ENCODE peak calls at places on chromosomes 13 and 19, in five cellular contexts. One of them, this sample, is unnamed.

GRCh38 chr19:1308718-1309117 is 23.0 kb downstream of the EFNA2 start:
- DNase-seq in IMR-90: no peak
- DNase-seq in A549: no peak
- DNase-seq in K562: peak
- DNase-seq in WTC11: no peak
- DNase-seq in this sample: no peak

GRCh38 chr19:46503848-46504453 is 8.3 kb upstream of the PNMA8B start:
- DNase-seq in IMR-90: no peak
- DNase-seq in A549: no peak
- DNase-seq in WTC11: no peak
- DNase-seq in K562: no peak
- DNase-seq in this sample: peak

GRCh38 chr19:6233827-6234511 is 45.8 kb downstream of the MLLT1 start:
- DNase-seq in IMR-90: no peak
- DNase-seq in K562: no peak
- DNase-seq in WTC11: no peak
- DNase-seq in A549: no peak
- DNase-seq in this sample: peak

GRCh38 chr13:52974711-52975110 is 53.9 kb upstream of the OLFM4 start:
- DNase-seq in A549: no peak
- DNase-seq in IMR-90: no peak
- DNase-seq in K562: no peak
- DNase-seq in WTC11: no peak
- DNase-seq in this sample: no peak

GRCh38 chr13:26698392-26699196 is 62.0 kb downstream of the GPR12 start:
- DNase-seq in K562: peak
- DNase-seq in A549: peak
- DNase-seq in IMR-90: peak
- DNase-seq in WTC11: peak
- DNase-seq in this sample: peak

GRCh38 chr13:111661776-111662175 is 341.3 kb downstream of the TEX29 start:
- DNase-seq in WTC11: no peak
- DNase-seq in A549: no peak
- DNase-seq in K562: no peak
- DNase-seq in IMR-90: no peak
- DNase-seq in this sample: no peak

GRCh38 chr13:94311893-94312292 is 167.6 kb downstream of the DCT start:
- DNase-seq in IMR-90: peak
- DNase-seq in WTC11: no peak
- DNase-seq in A549: no peak
- DNase-seq in K562: no peak
- DNase-seq in this sample: no peak

GRCh38 chr13:32659736-32660135 is 73.5 kb downstream of the PDS5B start:
- DNase-seq in A549: no peak
- DNase-seq in IMR-90: peak
- DNase-seq in WTC11: no peak
- DNase-seq in K562: no peak
- DNase-seq in this sample: no peak

GRCh38 chr19:47107953-47108746 is 5.4 kb downstream of the ZC3H4 start:
- DNase-seq in WTC11: no peak
- DNase-seq in IMR-90: peak
- DNase-seq in A549: no peak
- DNase-seq in K562: no peak
- DNase-seq in this sample: no peak

GRCh38 chr19:46351241-46352041 is 4.6 kb downstream of the PPP5C start:
- DNase-seq in A549: peak
- DNase-seq in IMR-90: peak
- DNase-seq in K562: no peak
- DNase-seq in WTC11: no peak
- DNase-seq in this sample: no peak

GRCh38 chr13:113646376-113646775 is 11.6 kb downstream of the ATP4B start:
- DNase-seq in A549: no peak
- DNase-seq in IMR-90: no peak
- DNase-seq in WTC11: no peak
- DNase-seq in K562: no peak
- DNase-seq in this sample: no peak

GRCh38 chr19:33419763-33420080 is 46.2 kb downstream of the CEBPG start:
- DNase-seq in WTC11: peak
- DNase-seq in IMR-90: no peak
- DNase-seq in K562: peak
- DNase-seq in A549: no peak
- DNase-seq in this sample: peak

GRCh38 chr19:16136185-16137067 is 7.1 kb upstream of the HSH2D start:
- DNase-seq in A549: no peak
- DNase-seq in WTC11: no peak
- DNase-seq in K562: no peak
- DNase-seq in IMR-90: no peak
- DNase-seq in this sample: no peak

GRCh38 chr13:26476111-26476743 is 81.3 kb upstream of the WASF3 start:
- DNase-seq in K562: no peak
- DNase-seq in A549: no peak
- DNase-seq in WTC11: peak
- DNase-seq in IMR-90: peak
- DNase-seq in this sample: no peak

GRCh38 chr13:75687145-75687763 is 51.1 kb downstream of the LMO7 start:
- DNase-seq in A549: peak
- DNase-seq in WTC11: no peak
- DNase-seq in K562: peak
- DNase-seq in IMR-90: peak
- DNase-seq in this sample: peak

GRCh38 chr19:8638078-8638619 is 7.7 kb downstream of the NFILZ start:
- DNase-seq in IMR-90: peak
- DNase-seq in WTC11: no peak
- DNase-seq in K562: no peak
- DNase-seq in A549: peak
- DNase-seq in this sample: no peak

GRCh38 chr13:22081430-22081829 is 410.6 kb downstream of the FGF9 start:
- DNase-seq in IMR-90: no peak
- DNase-seq in K562: no peak
- DNase-seq in WTC11: no peak
- DNase-seq in A549: no peak
- DNase-seq in this sample: no peak

GRCh38 chr13:112238436-112238995 is 137.6 kb upstream of the SPACA7 start:
- DNase-seq in WTC11: no peak
- DNase-seq in A549: no peak
- DNase-seq in K562: no peak
- DNase-seq in IMR-90: no peak
- DNase-seq in this sample: no peak

GRCh38 chr13:89057862-89058261 is 1386.7 kb downstream of the SLITRK5 start:
- DNase-seq in IMR-90: no peak
- DNase-seq in K562: no peak
- DNase-seq in WTC11: no peak
- DNase-seq in A549: no peak
- DNase-seq in this sample: no peak

GRCh38 chr13:110352735-110353134 is 45.7 kb downstream of the COL4A2 start:
- DNase-seq in WTC11: peak
- DNase-seq in IMR-90: no peak
- DNase-seq in A549: no peak
- DNase-seq in K562: peak
- DNase-seq in this sample: no peak

GRCh38 chr19:54207908-54208783 is 7.5 kb downstream of the RPS9 start:
- DNase-seq in WTC11: no peak
- DNase-seq in K562: peak
- DNase-seq in IMR-90: peak
- DNase-seq in A549: peak
- DNase-seq in this sample: no peak

GRCh38 chr13:80462567-80462966 is 121.6 kb upstream of the SPRY2 start:
- DNase-seq in WTC11: no peak
- DNase-seq in A549: no peak
- DNase-seq in K562: no peak
- DNase-seq in IMR-90: no peak
- DNase-seq in this sample: no peak

GRCh38 chr19:15643387-15643786 is 2.7 kb downstream of the CYP4F3 start:
- DNase-seq in WTC11: no peak
- DNase-seq in K562: no peak
- DNase-seq in A549: no peak
- DNase-seq in IMR-90: no peak
- DNase-seq in this sample: no peak

GRCh38 chr13:25923217-25924085 is 128.4 kb downstream of the SHISA2 start:
- DNase-seq in WTC11: no peak
- DNase-seq in IMR-90: no peak
- DNase-seq in A549: no peak
- DNase-seq in K562: no peak
- DNase-seq in this sample: no peak

GRCh38 chr13:30552567-30552966 is 65.2 kb upstream of the USPL1 start:
- DNase-seq in WTC11: no peak
- DNase-seq in K562: no peak
- DNase-seq in IMR-90: no peak
- DNase-seq in A549: no peak
- DNase-seq in this sample: no peak

GRCh38 chr13:41707192-41707858 is 250.0 kb downstream of the RGCC start:
- DNase-seq in WTC11: no peak
- DNase-seq in A549: no peak
- DNase-seq in IMR-90: no peak
- DNase-seq in K562: no peak
- DNase-seq in this sample: no peak

GRCh38 chr13:114107686-114108081 is 24.7 kb downstream of the RASA3 start:
- DNase-seq in IMR-90: peak
- DNase-seq in A549: no peak
- DNase-seq in K562: no peak
- DNase-seq in WTC11: peak
- DNase-seq in this sample: peak

GRCh38 chr19:33621811-33622504 is at the start of gene CHST8:
- DNase-seq in K562: peak
- DNase-seq in IMR-90: no peak
- DNase-seq in WTC11: peak
- DNase-seq in A549: no peak
- DNase-seq in this sample: peak

GRCh38 chr13:52428295-52428694 is 22.1 kb downstream of the VPS36 start:
- DNase-seq in K562: no peak
- DNase-seq in IMR-90: peak
- DNase-seq in WTC11: no peak
- DNase-seq in A549: peak
- DNase-seq in this sample: peak

GRCh38 chr13:41137241-41137640 is 4.6 kb upstream of the KBTBD6 start:
- DNase-seq in WTC11: no peak
- DNase-seq in IMR-90: peak
- DNase-seq in A549: no peak
- DNase-seq in K562: no peak
- DNase-seq in this sample: no peak

GRCh38 chr19:18682807-18683108 is 722 bp upstream of the CRTC1 start:
- DNase-seq in IMR-90: no peak
- DNase-seq in K562: no peak
- DNase-seq in A549: no peak
- DNase-seq in WTC11: no peak
- DNase-seq in this sample: no peak

GRCh38 chr19:35713904-35714440 is 3.8 kb upstream of the KMT2B start:
- DNase-seq in K562: no peak
- DNase-seq in WTC11: no peak
- DNase-seq in A549: no peak
- DNase-seq in IMR-90: no peak
- DNase-seq in this sample: no peak

GRCh38 chr19:38375748-38376147 is 1.4 kb downstream of the PSMD8 start:
- DNase-seq in WTC11: no peak
- DNase-seq in IMR-90: peak
- DNase-seq in K562: no peak
- DNase-seq in A549: no peak
- DNase-seq in this sample: no peak

GRCh38 chr13:24228852-24229458 is 68.4 kb downstream of the SPATA13 start:
- DNase-seq in IMR-90: peak
- DNase-seq in WTC11: peak
- DNase-seq in A549: peak
- DNase-seq in K562: peak
- DNase-seq in this sample: peak
- TF ChIP-seq USF2 in IMR-90: no peak
- TF ChIP-seq USF2 in WTC11: no peak
- TF ChIP-seq USF2 in A549: no peak
- TF ChIP-seq USF2 in K562: no peak
- TF ChIP-seq USF2 in this sample: no peak

DNA sequence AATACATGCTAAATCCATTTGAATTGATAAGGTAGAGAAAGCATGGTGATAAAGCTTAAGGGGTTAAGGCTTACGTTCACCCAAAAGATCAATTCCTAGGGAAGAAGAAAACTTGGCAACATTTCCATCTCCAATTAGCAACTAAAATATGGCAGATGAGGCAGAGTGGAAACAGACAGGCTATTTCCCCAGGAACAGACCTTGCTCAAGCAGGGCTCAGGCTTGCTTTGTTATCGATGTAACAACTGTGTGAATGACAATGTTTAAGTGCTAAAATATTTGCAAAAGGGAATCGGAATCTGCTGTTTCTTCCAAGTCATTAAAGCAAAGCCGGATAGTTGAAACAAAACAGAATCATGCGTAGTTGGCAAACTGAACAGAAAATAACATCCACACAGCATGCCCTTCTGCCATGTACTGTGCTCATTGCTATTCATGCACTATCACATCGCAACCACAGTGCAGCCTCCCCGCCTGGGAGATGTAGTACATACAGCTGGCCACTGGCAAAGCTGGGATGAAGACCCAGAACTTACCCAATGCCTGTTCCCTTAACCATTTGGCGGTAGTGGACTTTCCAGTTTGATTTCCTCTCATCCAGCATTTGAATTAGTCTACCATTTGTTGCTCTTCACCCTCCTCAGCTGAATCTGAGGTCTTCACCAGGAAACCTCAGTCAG is 799.1 kb downstream of the DIAPH3 start:
- DNase-seq in A549: peak
- DNase-seq in K562: no peak
- DNase-seq in WTC11: peak
- DNase-seq in IMR-90: no peak
- DNase-seq in this sample: peak
- TF ChIP-seq USF2 in A549: no peak
- TF ChIP-seq USF2 in K562: no peak
- TF ChIP-seq USF2 in WTC11: no peak
- TF ChIP-seq USF2 in IMR-90: no peak
- TF ChIP-seq USF2 in this sample: no peak

GRCh38 chr19:49911381-49912145 is 14.9 kb upstream of the IL4I1 start:
- DNase-seq in WTC11: no peak
- DNase-seq in K562: no peak
- DNase-seq in A549: no peak
- DNase-seq in IMR-90: peak
- DNase-seq in this sample: no peak
- TF ChIP-seq USF2 in WTC11: no peak
- TF ChIP-seq USF2 in K562: no peak
- TF ChIP-seq USF2 in A549: no peak
- TF ChIP-seq USF2 in IMR-90: no peak
- TF ChIP-seq USF2 in this sample: no peak

GRCh38 chr13:107518292-107518691 is 697.0 kb downstream of the LIG4 start:
- DNase-seq in WTC11: no peak
- DNase-seq in K562: no peak
- DNase-seq in IMR-90: peak
- DNase-seq in A549: no peak
- DNase-seq in this sample: no peak

GRCh38 chr13:107516517-107516916 is 698.8 kb downstream of the LIG4 start:
- DNase-seq in A549: no peak
- DNase-seq in WTC11: no peak
- DNase-seq in IMR-90: peak
- DNase-seq in K562: no peak
- DNase-seq in this sample: no peak

DNA sequence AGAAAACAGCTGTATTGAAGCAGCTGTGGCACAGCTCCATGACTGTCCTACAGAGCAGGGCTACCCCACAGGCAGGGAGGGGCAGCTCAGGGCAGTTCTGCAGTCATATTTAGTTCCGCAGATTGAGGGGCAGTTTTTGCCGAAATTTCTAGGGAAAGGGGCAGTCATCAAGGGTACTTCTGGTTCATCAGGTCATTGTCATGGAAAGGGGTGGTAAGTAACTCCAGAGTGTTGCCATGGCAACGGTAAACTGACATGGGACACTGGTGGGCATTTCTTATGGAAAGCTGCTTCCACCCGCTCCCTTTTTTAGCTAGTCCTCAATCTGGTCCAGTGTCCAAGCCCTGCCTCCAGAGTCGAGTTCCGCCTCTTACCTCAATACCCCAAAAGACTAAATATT is 702.8 kb downstream of the LIG4 start:
- DNase-seq in K562: no peak
- DNase-seq in A549: no peak
- DNase-seq in IMR-90: no peak
- DNase-seq in WTC11: no peak
- DNase-seq in this sample: no peak
- TF ChIP-seq USF2 in K562: no peak
- TF ChIP-seq USF2 in A549: no peak
- TF ChIP-seq USF2 in IMR-90: no peak
- TF ChIP-seq USF2 in WTC11: no peak
- TF ChIP-seq USF2 in this sample: no peak